ENCODE peak calls at places on chromosomes 4 and X, in five cellular contexts. One of them, this sample, is unnamed.

GRCh38 chr4:188941524-188942109 is 802.4 kb downstream of the TRIML1 start:
- DNase-seq in GM12878: no peak
- DNase-seq in SK-N-SH: no peak
- DNase-seq in GM23248: peak; percentile 82
- DNase-seq in astrocyte: peak; percentile 99
- DNase-seq in this sample: no peak

GRCh38 chrX:115030635-115031034 is 13.2 kb upstream of the IL13RA2 start:
- DNase-seq in GM12878: no peak
- DNase-seq in SK-N-SH: no peak
- DNase-seq in GM23248: no peak
- DNase-seq in astrocyte: no peak
- DNase-seq in this sample: no peak

GRCh38 chr4:138398297-138398696 is 156.1 kb upstream of the SLC7A11 start:
- DNase-seq in GM12878: no peak
- DNase-seq in SK-N-SH: no peak
- DNase-seq in GM23248: no peak
- DNase-seq in astrocyte: no peak
- DNase-seq in this sample: no peak

GRCh38 chr4:7817877-7818675 is 121.6 kb downstream of the AFAP1 start:
- DNase-seq in GM12878: no peak
- DNase-seq in SK-N-SH: peak; percentile 79
- DNase-seq in GM23248: no peak
- DNase-seq in astrocyte: peak; percentile 42
- DNase-seq in this sample: no peak

GRCh38 chrX:107629533-107629909 is 1.2 kb downstream of the PRPS1 start:
- DNase-seq in GM12878: no peak
- DNase-seq in SK-N-SH: peak; percentile 25
- DNase-seq in GM23248: peak; percentile 63
- DNase-seq in astrocyte: peak; percentile 12
- DNase-seq in this sample: peak; percentile 50

GRCh38 chr4:118801895-118802575 is 33.9 kb downstream of the SEC24D start:
- DNase-seq in GM12878: no peak
- DNase-seq in SK-N-SH: no peak
- DNase-seq in GM23248: peak; percentile 33
- DNase-seq in astrocyte: no peak
- DNase-seq in this sample: no peak

GRCh38 chr4:142416121-142416520 is 430.0 kb downstream of the INPP4B start:
- DNase-seq in GM12878: no peak
- DNase-seq in SK-N-SH: no peak
- DNase-seq in GM23248: peak; percentile 55
- DNase-seq in astrocyte: peak; percentile 88
- DNase-seq in this sample: no peak

GRCh38 chr4:14726441-14727405 is 275.6 kb upstream of the CPEB2 start:
- DNase-seq in GM12878: no peak
- DNase-seq in SK-N-SH: no peak
- DNase-seq in GM23248: peak; percentile 1
- DNase-seq in astrocyte: peak; percentile 60
- DNase-seq in this sample: no peak

GRCh38 chr4:76059750-76060149 is 14.8 kb upstream of the ART3 start:
- DNase-seq in GM12878: no peak
- DNase-seq in SK-N-SH: no peak
- DNase-seq in GM23248: no peak
- DNase-seq in astrocyte: no peak
- DNase-seq in this sample: no peak

GRCh38 chr4:175871774-175872405 is 59.8 kb upstream of the GPM6A start:
- DNase-seq in GM12878: no peak
- DNase-seq in SK-N-SH: no peak
- DNase-seq in GM23248: no peak
- DNase-seq in astrocyte: peak; percentile 38
- DNase-seq in this sample: no peak

GRCh38 chr4:175873707-175874106 is 61.6 kb upstream of the GPM6A start:
- DNase-seq in GM12878: no peak
- DNase-seq in SK-N-SH: no peak
- DNase-seq in GM23248: no peak
- DNase-seq in astrocyte: no peak
- DNase-seq in this sample: no peak

DNA sequence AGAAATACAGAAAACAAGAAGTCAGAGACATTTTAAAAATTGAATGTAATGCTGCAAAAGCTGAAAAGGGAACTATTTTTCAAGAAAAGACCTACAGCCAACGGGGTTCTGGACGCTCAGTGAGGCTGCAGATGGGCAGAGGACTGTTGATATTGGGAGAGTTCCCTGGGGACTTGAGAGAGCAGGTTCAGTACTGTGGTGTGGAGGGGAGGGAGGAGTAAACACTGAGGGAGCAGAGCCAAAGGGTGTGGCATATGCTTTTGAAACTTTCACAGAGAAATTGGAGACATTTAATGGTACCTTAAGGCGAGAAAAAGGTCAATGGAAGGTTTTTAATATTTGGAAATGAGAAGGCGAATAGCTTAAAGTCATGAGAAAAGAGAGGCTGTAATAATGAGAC is 62.2 kb upstream of the GPM6A start:
- DNase-seq in GM12878: no peak
- DNase-seq in SK-N-SH: no peak
- DNase-seq in GM23248: no peak
- DNase-seq in astrocyte: no peak
- DNase-seq in this sample: no peak
- H3K27ac ChIP-seq in GM12878: no peak overlapping the region
- H3K27ac ChIP-seq in SK-N-SH: no peak overlapping the region
- H3K27ac ChIP-seq in GM23248: no peak overlapping the region
- H3K27ac ChIP-seq in astrocyte: no peak overlapping the region
- H3K27ac ChIP-seq in this sample: no peak overlapping the region

GRCh38 chr4:94455081-94455480 is 3.3 kb downstream of the PDLIM5 start:
- DNase-seq in GM12878: no peak
- DNase-seq in SK-N-SH: no peak
- DNase-seq in GM23248: peak; percentile 93
- DNase-seq in astrocyte: peak; percentile 80
- DNase-seq in this sample: no peak
- H3K4me2 ChIP-seq in GM12878: no peak overlapping the region
- H3K4me2 ChIP-seq in SK-N-SH: peak overlapping the region; percentile 86
- H3K4me2 ChIP-seq in GM23248: peak overlapping the region; percentile 98
- H3K4me2 ChIP-seq in astrocyte: peak overlapping the region; percentile 96
- H3K4me2 ChIP-seq in this sample: no peak overlapping the region

DNA sequence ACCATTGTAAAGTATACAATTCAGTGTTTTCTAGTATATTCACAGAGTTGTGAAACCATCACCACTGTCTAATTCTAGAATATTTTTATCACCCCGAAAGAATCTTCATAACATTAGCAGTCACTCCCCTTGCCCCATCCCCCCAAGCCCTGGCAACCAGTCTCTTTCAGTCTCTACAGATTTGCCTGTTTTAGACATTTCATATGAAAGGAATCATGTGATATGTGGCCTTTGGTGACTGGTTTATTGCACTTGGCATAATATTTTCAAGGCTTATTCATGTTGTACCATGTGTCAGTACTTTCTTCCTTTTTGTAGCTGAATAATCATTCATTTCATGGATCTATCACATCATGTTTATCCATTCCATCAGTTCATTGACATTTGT is 371.7 kb downstream of the AFF2 start:
- DNase-seq in GM12878: no peak
- DNase-seq in SK-N-SH: no peak
- DNase-seq in GM23248: peak; percentile 52
- DNase-seq in astrocyte: no peak
- DNase-seq in this sample: no peak
- H3K27ac ChIP-seq in GM12878: no peak overlapping the region
- H3K27ac ChIP-seq in SK-N-SH: no peak overlapping the region
- H3K27ac ChIP-seq in GM23248: peak overlapping the region; percentile 54
- H3K27ac ChIP-seq in astrocyte: peak overlapping the region; percentile 57
- H3K27ac ChIP-seq in this sample: no peak overlapping the region

DNA sequence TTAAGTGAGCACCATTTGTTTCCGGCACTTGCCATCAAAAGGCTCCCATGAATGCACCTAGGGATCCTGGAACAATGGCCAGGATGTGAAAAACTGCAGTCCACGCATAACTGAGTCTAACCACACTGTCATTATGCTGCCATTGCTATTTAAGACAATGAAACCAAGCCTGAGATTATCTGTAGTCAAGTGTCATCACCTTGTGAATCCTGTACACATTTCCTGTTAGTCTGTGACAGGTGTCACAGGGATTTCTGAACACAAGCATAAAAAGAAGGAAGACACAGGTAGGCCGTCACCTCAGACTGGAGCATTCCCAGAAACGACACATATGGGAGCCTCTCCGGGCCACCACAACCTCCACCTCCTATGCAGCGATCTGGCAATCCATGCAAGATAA is 66.7 kb downstream of the HADH start:
- DNase-seq in GM12878: no peak
- DNase-seq in SK-N-SH: no peak
- DNase-seq in GM23248: no peak
- DNase-seq in astrocyte: no peak
- DNase-seq in this sample: no peak
- H3K4me2 ChIP-seq in GM12878: no peak overlapping the region
- H3K4me2 ChIP-seq in SK-N-SH: no peak overlapping the region
- H3K4me2 ChIP-seq in GM23248: no peak overlapping the region
- H3K4me2 ChIP-seq in astrocyte: no peak overlapping the region
- H3K4me2 ChIP-seq in this sample: no peak overlapping the region

DNA sequence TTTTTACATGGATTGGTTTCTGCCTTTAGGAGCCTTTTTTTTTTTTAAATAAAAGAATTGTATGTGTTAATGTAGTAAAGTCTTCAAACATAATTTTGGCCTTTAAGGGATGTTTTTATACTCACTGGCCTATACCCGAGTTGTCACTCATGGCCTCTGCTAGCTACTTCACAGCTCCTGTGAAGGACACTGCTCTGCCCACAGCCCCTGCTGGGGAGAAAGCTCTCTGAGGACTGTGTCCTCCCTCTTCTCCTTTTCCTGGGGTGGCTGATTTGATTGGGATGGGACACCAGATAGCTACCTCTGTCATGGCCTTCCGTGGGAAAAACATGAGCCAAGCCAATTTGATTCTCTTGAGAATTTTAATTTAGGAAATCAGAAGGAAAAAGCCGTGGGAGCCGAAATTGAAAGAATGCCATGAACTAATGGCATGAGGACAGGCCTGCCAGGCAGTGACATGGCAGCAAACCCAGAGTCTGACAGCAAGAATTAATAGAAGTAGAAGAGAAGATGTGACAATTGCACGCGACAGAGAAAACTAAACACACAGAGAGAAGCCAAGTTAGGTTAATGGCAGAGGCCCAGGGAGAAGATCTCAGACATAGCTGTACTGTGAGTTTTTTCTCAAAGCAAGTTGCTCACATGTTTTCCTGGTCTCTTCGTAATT is 81.4 kb downstream of the ARHGAP10 start:
- DNase-seq in GM12878: no peak
- DNase-seq in SK-N-SH: no peak
- DNase-seq in GM23248: peak; percentile 71
- DNase-seq in astrocyte: no peak
- DNase-seq in this sample: no peak
- H3K27ac ChIP-seq in GM12878: no peak overlapping the region
- H3K27ac ChIP-seq in SK-N-SH: peak overlapping the region; percentile 20
- H3K27ac ChIP-seq in GM23248: peak overlapping the region; percentile 45
- H3K27ac ChIP-seq in astrocyte: no peak overlapping the region
- H3K27ac ChIP-seq in this sample: no peak overlapping the region

GRCh38 chr4:88738714-88739366 is 41.2 kb upstream of the NAP1L5 start:
- DNase-seq in GM12878: no peak
- DNase-seq in SK-N-SH: no peak
- DNase-seq in GM23248: no peak
- DNase-seq in astrocyte: no peak
- DNase-seq in this sample: no peak

GRCh38 chr4:88735554-88735953 is 37.9 kb upstream of the NAP1L5 start:
- DNase-seq in GM12878: no peak
- DNase-seq in SK-N-SH: no peak
- DNase-seq in GM23248: no peak
- DNase-seq in astrocyte: peak; percentile 59
- DNase-seq in this sample: no peak

GRCh38 chr4:88736264-88736663 is 38.6 kb upstream of the NAP1L5 start:
- DNase-seq in GM12878: no peak
- DNase-seq in SK-N-SH: no peak
- DNase-seq in GM23248: no peak
- DNase-seq in astrocyte: no peak
- DNase-seq in this sample: no peak

GRCh38 chr4:88737304-88738015 is 39.8 kb upstream of the NAP1L5 start:
- DNase-seq in GM12878: peak; percentile 13
- DNase-seq in SK-N-SH: no peak
- DNase-seq in GM23248: no peak
- DNase-seq in astrocyte: peak; percentile 84
- DNase-seq in this sample: no peak

DNA sequence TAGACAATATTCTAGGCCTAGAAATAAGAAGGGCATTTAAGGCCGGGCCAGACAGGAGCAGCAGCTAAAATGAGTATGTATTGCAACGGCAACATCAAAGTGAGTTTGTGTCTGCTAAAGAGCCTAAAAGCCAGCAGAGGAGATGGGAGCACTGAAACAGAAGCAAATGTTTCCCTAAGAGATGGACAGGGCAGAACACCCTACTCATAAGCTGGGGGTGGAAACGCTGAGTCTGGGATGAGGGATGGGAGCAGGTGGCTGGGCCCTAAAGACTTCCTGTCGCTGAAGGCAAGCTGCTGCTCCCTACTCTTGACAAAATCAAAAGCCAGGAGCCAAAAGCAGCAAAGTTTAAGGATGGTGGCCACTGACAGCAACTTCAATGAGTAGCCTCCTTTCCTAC is 40.5 kb upstream of the NAP1L5 start:
- DNase-seq in GM12878: no peak
- DNase-seq in SK-N-SH: no peak
- DNase-seq in GM23248: no peak
- DNase-seq in astrocyte: no peak
- DNase-seq in this sample: no peak
- H3K4me2 ChIP-seq in GM12878: no peak overlapping the region
- H3K4me2 ChIP-seq in SK-N-SH: no peak overlapping the region
- H3K4me2 ChIP-seq in GM23248: no peak overlapping the region
- H3K4me2 ChIP-seq in astrocyte: no peak overlapping the region
- H3K4me2 ChIP-seq in this sample: no peak overlapping the region